ENCODE peak calls at places on chromosomes 5 and 9, in nine cellular contexts. P, L, J, E, D, T, Y, Q and W are unnamed samples.

GRCh38 chr5:165504716-165505115 is 1999.3 kb downstream of the MAT2B start:
- DNase-seq in P (no peak), L (no peak), J (no peak), E (no peak), D (no peak), T (no peak), Y (no peak), Q (no peak), W (no peak)

GRCh38 chr9:129252937-129253819 is 75.1 kb upstream of the IER5L start:
- DNase-seq in P (peak; percentile 25), L (no peak), J (no peak), E (no peak), D (no peak), T (no peak), Y (no peak), Q (no peak), W (no peak)

GRCh38 chr5:73122875-73123810 is 2.8 kb downstream of the TMEM171 start:
- DNase-seq in P (no peak), L (no peak), J (peak; percentile 57), E (no peak), D (no peak), T (no peak), Y (no peak), Q (no peak), W (no peak)

GRCh38 chr5:172683696-172684464 is 42.8 kb downstream of the NEURL1B start:
- DNase-seq in P (peak; percentile 67), L (no peak), J (no peak), E (no peak), D (peak; percentile 67), T (no peak), Y (no peak), Q (peak; percentile 57), W (peak; percentile 67)

GRCh38 chr5:135436856-135437795 is 10.0 kb downstream of the DCANP1 start:
- DNase-seq in P (no peak), L (no peak), J (no peak), E (no peak), D (no peak), T (no peak), Y (no peak), Q (no peak), W (peak; percentile 17)

GRCh38 chr5:34467436-34467835 is 188.7 kb upstream of the RAI14 start:
- DNase-seq in P (no peak), L (no peak), J (no peak), E (no peak), D (no peak), T (no peak), Y (no peak), Q (no peak), W (no peak)

GRCh38 chr5:180380856-180381255 is 27.7 kb upstream of the GFPT2 start:
- DNase-seq in P (no peak), L (no peak), J (no peak), E (no peak), D (no peak), T (no peak), Y (no peak), Q (no peak), W (no peak)

GRCh38 chr5:56680731-56681130 is 134.6 kb upstream of the MAP3K1 start:
- DNase-seq in P (no peak), L (no peak), J (no peak), E (no peak), D (no peak), T (no peak), Y (no peak), Q (no peak), W (no peak)

GRCh38 chr9:109258619-109259321 is 62.1 kb downstream of the EPB41L4B start:
- DNase-seq in P (no peak), L (no peak), J (no peak), E (peak; percentile 89), D (no peak), T (peak; percentile 93), Y (peak; percentile 44), Q (no peak), W (no peak)

GRCh38 chr9:118595719-118596305 is 773.4 kb downstream of the BRINP1 start:
- DNase-seq in P (no peak), L (no peak), J (peak; percentile 46), E (peak; percentile 72), D (no peak), T (peak; percentile 74), Y (no peak), Q (no peak), W (no peak)

GRCh38 chr9:99416007-99416406 is 193.9 kb downstream of the SEC61B start:
- DNase-seq in P (no peak), L (no peak), J (no peak), E (no peak), D (no peak), T (no peak), Y (no peak), Q (no peak), W (no peak)

GRCh38 chr9:34403554-34404380 is 27.1 kb upstream of the MYORG start:
- DNase-seq in P (no peak), L (peak; percentile 81), J (peak; percentile 34), E (peak; percentile 72), D (peak; percentile 54), T (peak; percentile 53), Y (peak; percentile 51), Q (peak; percentile 51), W (peak; percentile 58)

GRCh38 chr9:36772449-36773370 is 200.0 kb downstream of the MELK start:
- DNase-seq in P (no peak), L (peak; percentile 31), J (no peak), E (peak; percentile 73), D (no peak), T (no peak), Y (no peak), Q (no peak), W (no peak)

GRCh38 chr5:40606077-40606765 is 73.5 kb upstream of the PTGER4 start:
- DNase-seq in P (no peak), L (no peak), J (no peak), E (no peak), D (no peak), T (no peak), Y (no peak), Q (no peak), W (no peak)

GRCh38 chr9:89872426-89872912 is 267.7 kb downstream of the GADD45G start:
- DNase-seq in P (peak; percentile 13), L (no peak), J (no peak), E (no peak), D (no peak), T (no peak), Y (no peak), Q (no peak), W (no peak)

GRCh38 chr5:107546685-107547084 is 124.1 kb downstream of the EFNA5 start:
- DNase-seq in P (no peak), L (no peak), J (no peak), E (no peak), D (no peak), T (no peak), Y (no peak), Q (no peak), W (no peak)

GRCh38 chr9:136644343-136644592 is 18.4 kb upstream of the EGFL7 start:
- DNase-seq in P (no peak), L (no peak), J (no peak), E (peak; percentile 87), D (no peak), T (peak; percentile 80), Y (no peak), Q (no peak), W (no peak)

GRCh38 chr9:85186218-85186585 is 516.7 kb downstream of the NTRK2 start:
- DNase-seq in P (no peak), L (no peak), J (no peak), E (no peak), D (no peak), T (no peak), Y (no peak), Q (no peak), W (no peak)

GRCh38 chr9:137176302-137177182 is 4.7 kb upstream of the TMEM210 start:
- DNase-seq in P (no peak), L (peak; percentile 79), J (no peak), E (peak; percentile 74), D (peak; percentile 56), T (peak; percentile 50), Y (no peak), Q (no peak), W (peak; percentile 82)

GRCh38 chr5:83058718-83059117 is 18.5 kb downstream of the TMEM167A start:
- DNase-seq in P (no peak), L (no peak), J (no peak), E (no peak), D (no peak), T (no peak), Y (no peak), Q (no peak), W (no peak)

GRCh38 chr5:79070002-79070567 is 518 bp downstream of the BHMT2 start:
- DNase-seq in P (no peak), L (peak; percentile 26), J (no peak), E (no peak), D (no peak), T (no peak), Y (peak; percentile 40), Q (no peak), W (no peak)

GRCh38 chr9:91017245-91017644 is 215.6 kb downstream of the SYK start:
- DNase-seq in P (no peak), L (no peak), J (no peak), E (no peak), D (no peak), T (no peak), Y (no peak), Q (no peak), W (no peak)

GRCh38 chr5:109656829-109657228 is 32.9 kb upstream of the MAN2A1 start:
- DNase-seq in P (peak; percentile 28), L (peak; percentile 44), J (peak; percentile 89), E (no peak), D (no peak), T (no peak), Y (no peak), Q (peak; percentile 11), W (no peak)

GRCh38 chr5:135822286-135822685 is 12.2 kb upstream of the SLC25A48 start:
- DNase-seq in P (no peak), L (no peak), J (no peak), E (no peak), D (no peak), T (no peak), Y (no peak), Q (no peak), W (no peak)

GRCh38 chr5:126526493-126526892 is 68.5 kb downstream of the ALDH7A1 start:
- DNase-seq in P (no peak), L (no peak), J (no peak), E (no peak), D (no peak), T (no peak), Y (no peak), Q (no peak), W (no peak)